ENCODE peak calls at places on chromosomes 3 and 15, in four cellular contexts. E, Y, S and V are unnamed samples.

GRCh38 chr15:89370120-89371077 is 35.8 kb upstream of the POLG start:
- DNase-seq in E (no peak), Y (peak), S (peak), V (no peak)

GRCh38 chr15:59191855-59192237 is 14.8 kb upstream of the LDHAL6B start:
- DNase-seq in E (no peak), Y (no peak), S (no peak), V (no peak)

GRCh38 chr15:25136119-25136518 is 181.3 kb downstream of the SNRPN start:
- DNase-seq in E (no peak), Y (no peak), S (peak), V (no peak)

GRCh38 chr15:78368671-78369070 is 28.5 kb downstream of the CRABP1 start:
- DNase-seq in E (no peak), Y (no peak), S (peak), V (no peak)

GRCh38 chr15:45536951-45537350 is 14.4 kb upstream of the SLC30A4 start:
- DNase-seq in E (no peak), Y (no peak), S (no peak), V (no peak)

GRCh38 chr3:129485681-129486056 is 42.8 kb upstream of the RHO start:
- DNase-seq in E (no peak), Y (no peak), S (no peak), V (no peak)

GRCh38 chr3:43892061-43892460 is 201.3 kb downstream of the ABHD5 start:
- DNase-seq in E (no peak), Y (no peak), S (no peak), V (no peak)

GRCh38 chr3:59338934-59339333 is 289.1 kb upstream of the CFAP20DC start:
- DNase-seq in E (no peak), Y (no peak), S (no peak), V (no peak)

GRCh38 chr3:66763294-66763693 is 234.8 kb upstream of the KBTBD8 start:
- DNase-seq in E (no peak), Y (no peak), S (no peak), V (no peak)

GRCh38 chr15:35813573-35813972 is 267.6 kb upstream of the DPH6 start:
- DNase-seq in E (no peak), Y (no peak), S (no peak), V (no peak)

GRCh38 chr3:34364345-34364744 is 565.9 kb downstream of the PDCD6IP start:
- DNase-seq in E (no peak), Y (no peak), S (peak), V (no peak)
- TF ChIP-seq CTCF in E (no peak), Y (no peak), S (no peak), V (no peak)

GRCh38 chr3:124587053-124587408 is 143.2 kb upstream of the UMPS start:
- DNase-seq in E (no peak), Y (no peak), S (peak), V (no peak)

GRCh38 chr3:124582621-124583437 is 147.4 kb upstream of the UMPS start:
- DNase-seq in E (no peak), Y (no peak), S (no peak), V (no peak)

GRCh38 chr3:124584245-124584551 is 146.1 kb upstream of the UMPS start:
- DNase-seq in E (no peak), Y (no peak), S (no peak), V (no peak)

GRCh38 chr3:124586126-124587052 is 143.9 kb upstream of the UMPS start:
- DNase-seq in E (no peak), Y (no peak), S (peak), V (no peak)

GRCh38 chr3:124584552-124585391 is 145.5 kb upstream of the UMPS start:
- DNase-seq in E (peak), Y (no peak), S (peak), V (peak)
- TF ChIP-seq CTCF in E (no peak), Y (no peak), S (no peak), V (no peak)

DNA sequence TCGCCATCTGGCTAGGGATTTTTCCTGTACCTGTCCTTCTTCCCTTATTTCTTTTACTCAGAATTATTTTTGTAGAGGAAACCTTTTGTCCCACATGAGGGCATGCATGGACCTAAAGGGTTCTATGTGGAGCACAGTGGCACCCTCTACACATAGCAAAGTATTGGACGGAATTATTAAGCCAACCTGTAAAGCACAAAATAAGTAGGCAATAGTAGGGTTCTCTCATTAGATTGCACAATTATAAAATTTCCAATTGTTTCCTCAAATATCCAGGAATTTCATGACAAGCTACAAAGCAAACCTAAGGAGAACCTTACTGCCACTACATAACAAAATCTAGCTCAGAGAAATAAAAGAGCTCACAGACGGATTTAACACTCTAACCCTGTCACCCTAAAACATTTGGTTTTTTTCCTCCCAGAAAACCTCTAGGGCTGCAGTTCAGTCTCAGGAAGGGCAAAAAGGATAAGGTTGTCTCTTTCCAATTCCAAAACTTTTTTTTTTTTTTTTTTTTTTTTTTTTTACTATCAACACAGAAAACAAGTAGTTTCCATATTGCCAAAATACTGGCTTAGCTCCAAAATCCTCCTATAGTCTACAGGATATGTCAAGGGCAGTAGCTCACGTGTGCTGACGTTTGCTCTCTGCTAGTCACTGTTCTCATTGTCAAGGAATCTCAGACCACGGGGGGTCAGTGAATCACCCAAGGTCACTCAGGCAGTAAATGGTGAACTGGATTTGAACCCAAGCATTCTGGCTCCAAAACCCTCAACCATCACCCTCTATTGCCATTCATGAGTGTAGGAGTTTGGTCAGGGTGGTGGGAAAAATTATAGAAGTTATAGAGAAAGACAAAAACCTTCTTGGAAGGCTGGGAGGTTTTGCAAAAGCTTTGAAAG is 52.3 kb downstream of the NCEH1 start:
- DNase-seq in E (no peak), Y (no peak), S (no peak), V (no peak)
- TF ChIP-seq CTCF in E (no peak), Y (no peak), S (no peak), V (no peak)

GRCh38 chr15:69998541-69999391 is 99.0 kb downstream of the TLE3 start:
- DNase-seq in E (no peak), Y (no peak), S (no peak), V (no peak)
- TF ChIP-seq CTCF in E (no peak), Y (no peak), S (no peak), V (no peak)

DNA sequence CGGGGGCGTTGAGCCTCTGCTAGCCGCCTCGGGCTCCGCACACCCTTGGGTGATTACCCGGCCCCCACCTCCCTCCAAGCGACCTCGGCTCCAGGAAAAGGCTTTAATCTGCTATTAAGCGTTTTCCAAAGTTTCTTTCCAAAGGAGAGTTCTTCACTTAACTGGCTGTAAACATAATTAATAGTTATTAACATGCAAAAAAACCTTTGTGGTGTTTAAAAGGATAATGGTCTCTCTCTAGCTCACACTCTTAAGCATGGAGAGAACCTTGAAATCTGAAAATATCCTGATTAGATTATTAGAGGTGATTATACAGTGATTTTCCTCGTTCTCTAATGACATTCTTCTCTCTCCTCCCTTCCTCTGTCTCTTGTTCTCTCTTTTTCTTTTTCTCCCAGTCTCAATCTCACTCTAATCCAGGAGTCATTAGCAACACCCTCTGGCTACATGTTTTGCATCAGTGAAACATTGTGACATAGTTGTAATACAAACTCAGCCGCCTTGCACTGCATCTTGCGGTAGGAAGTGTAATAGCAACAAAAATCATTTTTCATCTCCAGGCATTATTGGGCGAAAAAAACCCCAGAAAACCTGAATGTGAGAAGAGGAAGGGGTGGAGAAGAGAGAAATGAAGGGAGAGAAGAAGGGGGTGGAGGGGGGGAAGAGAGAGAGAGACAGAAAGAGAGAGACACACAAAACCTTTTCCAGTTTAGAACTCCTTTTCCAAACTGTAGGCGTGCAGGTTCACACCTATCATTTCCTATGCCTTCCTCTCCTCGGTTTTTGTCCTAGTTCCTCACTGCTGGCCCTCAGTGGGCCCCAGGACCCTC is 24.4 kb downstream of the NR2F2 start:
- DNase-seq in E (no peak), Y (no peak), S (no peak), V (no peak)
- TF ChIP-seq CTCF in E (peak), Y (no peak), S (peak), V (no peak)

GRCh38 chr15:94324117-94324826 is 92.9 kb downstream of the MCTP2 start:
- DNase-seq in E (peak), Y (peak), S (peak), V (peak)

GRCh38 chr15:94327356-94327936 is 96.1 kb downstream of the MCTP2 start:
- DNase-seq in E (peak), Y (peak), S (peak), V (no peak)

GRCh38 chr15:94322141-94322540 is 90.8 kb downstream of the MCTP2 start:
- DNase-seq in E (no peak), Y (no peak), S (no peak), V (no peak)

GRCh38 chr15:94323076-94323475 is 91.7 kb downstream of the MCTP2 start:
- DNase-seq in E (no peak), Y (no peak), S (no peak), V (no peak)

DNA sequence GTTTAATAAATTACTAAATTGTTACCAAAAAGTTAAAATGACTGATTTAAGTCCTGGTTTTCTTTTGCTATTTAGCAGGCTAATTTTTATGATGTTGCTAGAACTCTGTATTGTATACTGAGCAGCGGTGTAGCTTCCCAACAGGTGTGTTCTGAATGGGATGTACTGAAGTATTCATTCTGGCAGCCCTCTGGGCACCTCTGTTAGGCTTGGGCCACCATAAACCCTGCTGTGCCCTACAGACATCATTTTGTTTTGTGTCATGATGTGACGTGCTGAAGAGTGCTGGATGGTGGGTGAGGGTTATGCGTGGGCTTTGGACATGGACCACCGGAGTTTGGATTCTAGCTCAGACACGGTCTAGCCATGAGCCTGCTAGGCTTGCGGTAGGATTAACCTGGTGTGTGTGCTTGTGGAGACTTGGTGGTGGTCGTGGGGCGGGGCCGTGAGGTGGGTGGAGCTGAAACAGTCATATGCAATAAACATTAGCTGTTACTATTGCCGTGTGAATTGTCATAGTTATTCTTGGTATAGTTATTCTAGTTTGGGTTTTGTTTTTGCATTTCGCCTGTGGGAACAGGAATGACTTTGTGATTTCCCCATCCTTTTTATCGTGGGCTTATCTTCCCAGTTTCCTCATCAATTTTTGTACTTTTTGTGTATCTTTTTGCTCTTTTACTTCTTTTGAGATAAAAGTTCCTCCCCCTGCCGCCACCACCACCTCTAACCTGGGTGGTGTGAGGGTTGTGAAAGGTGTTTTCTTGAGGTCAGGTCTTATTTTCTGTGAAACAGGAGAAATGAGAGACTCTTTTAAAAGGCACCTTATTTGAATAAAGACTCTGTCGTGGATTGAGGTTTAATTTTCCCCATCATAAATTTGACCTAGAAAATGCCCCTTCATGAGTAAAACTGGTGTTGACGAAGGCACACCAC is 93.7 kb downstream of the MCTP2 start:
- DNase-seq in E (no peak), Y (no peak), S (no peak), V (peak)
- TF ChIP-seq CTCF in E (no peak), Y (no peak), S (no peak), V (no peak)

GRCh38 chr15:64842986-64843561 is 1.4 kb downstream of the PLEKHO2 start:
- DNase-seq in E (no peak), Y (peak), S (no peak), V (no peak)
- TF ChIP-seq CTCF in E (no peak), Y (no peak), S (no peak), V (no peak)